ENCODE peak calls at places on chromosome 1, in nine cellular contexts. W is activated CD8-positive, alpha-beta memory T cell treated with anti-CD3 and anti-CD28 coated beads, Interleukin-2, amount 50 U/mL, for 4 hours; V is right lobe of liver; S is stimulated activated CD8-positive, alpha-beta memory T cell treated with anti-CD3 and anti-CD28 coated beads, Interleukin-4, amount 100 ng/mL, for 24 hours; A is HS-27A; X is T-helper 17 cell; B is effector memory CD8-positive, alpha-beta T cell; P is CD8-positive, alpha-beta memory T cell; U is M059J. I is an unnamed sample.
A peak's percentile ranks its signal among the peaks of the same experiment; 100 is the strongest.

GRCh38 chr1:83996621-83997020 is 2.3 kb downstream of the TTLL7 start:
- DNase-seq in V (no peak), B (no peak), S (no peak), U (peak; percentile 74), P (no peak), W (no peak), A (no peak), X (no peak), I (no peak)

GRCh38 chr1:187051618-187052232 is 223.0 kb downstream of the PLA2G4A start:
- DNase-seq in V (no peak), P (no peak), W (no peak), B (no peak), X (no peak), U (peak; percentile 51), S (no peak), A (peak; percentile 24), I (no peak)

GRCh38 chr1:228079013-228079412 is 3.5 kb upstream of the ARF1 start:
- DNase-seq in S (no peak), U (no peak), X (no peak), B (no peak), P (peak; percentile 18), V (no peak), W (no peak), A (no peak), I (no peak)

GRCh38 chr1:212600980-212601379 is 7.6 kb upstream of the ATF3 start:
- DNase-seq in V (no peak), B (no peak), S (no peak), U (peak; percentile 56), P (no peak), X (no peak), W (no peak), A (no peak), I (no peak)

GRCh38 chr1:181251001-181251712 is 162.7 kb downstream of the IER5 start:
- DNase-seq in S (no peak), V (no peak), W (no peak), A (peak; percentile 12), X (no peak), P (no peak), B (no peak), U (peak; percentile 91), I (no peak)

GRCh38 chr1:32242341-32242851 is 4.6 kb upstream of the FAM167B start:
- DNase-seq in P (no peak), A (no peak), W (no peak), S (no peak), B (no peak), U (peak; percentile 28), V (no peak), X (no peak), I (no peak)

GRCh38 chr1:25469177-25469576 is 38.5 kb downstream of the MACO1 start:
- DNase-seq in S (no peak), U (peak; percentile 58), A (no peak), B (no peak), V (no peak), W (no peak), X (no peak), P (no peak), I (no peak)

GRCh38 chr1:172394167-172394751 is 26.2 kb upstream of the C1orf105 start:
- DNase-seq in B (peak; percentile 43), P (peak; percentile 79), V (no peak), S (peak; percentile 25), A (no peak), U (peak; percentile 58), X (no peak), W (peak; percentile 57), I (no peak)

GRCh38 chr1:29259802-29260441 is 23.6 kb downstream of the PTPRU start:
- DNase-seq in B (no peak), A (no peak), U (peak; percentile 40), V (peak; percentile 77), X (no peak), P (no peak), S (no peak), W (peak; percentile 40), I (no peak)

GRCh38 chr1:162627662-162628296 is 4.5 kb upstream of the DDR2 start:
- DNase-seq in B (no peak), A (no peak), P (no peak), U (peak; percentile 57), W (no peak), S (no peak), X (no peak), V (no peak), I (no peak)

GRCh38 chr1:208600456-208600855 is 356.3 kb upstream of the PLXNA2 start:
- DNase-seq in X (no peak), A (no peak), B (no peak), V (no peak), P (no peak), W (no peak), S (no peak), U (no peak), I (no peak)

GRCh38 chr1:186421446-186421845 is 39.5 kb downstream of the PDC start:
- DNase-seq in A (no peak), P (no peak), B (no peak), V (no peak), W (no peak), X (no peak), S (no peak), U (no peak), I (no peak)

GRCh38 chr1:44108971-44109370 is 9.7 kb upstream of the KLF17 start:
- DNase-seq in W (no peak), S (no peak), P (no peak), B (no peak), X (no peak), U (no peak), V (no peak), A (no peak), I (no peak)

GRCh38 chr1:201741763-201742342 is 87.1 kb upstream of the IPO9 start:
- DNase-seq in W (no peak), U (no peak), S (no peak), A (no peak), X (no peak), B (no peak), P (no peak), V (no peak), I (no peak)

GRCh38 chr1:150567341-150567716 is 12.1 kb downstream of the MCL1 start:
- DNase-seq in S (no peak), A (no peak), V (no peak), P (peak; percentile 75), X (no peak), U (no peak), W (peak; percentile 39), B (no peak), I (no peak)

GRCh38 chr1:55987491-55988255 is 591.7 kb downstream of the PLPP3 start:
- DNase-seq in X (no peak), P (no peak), W (no peak), V (no peak), U (no peak), B (no peak), A (no peak), S (no peak), I (no peak)

GRCh38 chr1:3313579-3313955 is 140.9 kb upstream of the ARHGEF16 start:
- DNase-seq in U (peak; percentile 92), P (no peak), S (no peak), B (no peak), A (no peak), W (no peak), X (no peak), V (no peak), I (no peak)